ENCODE peak calls at places on chromosomes 12 and 14, in seven cellular contexts. N, G, E, A, M, Y and D are unnamed samples.

GRCh38 chr12:96876966-96877365 is 30.1 kb upstream of the NEDD1 start:
- DNase-seq in E (peak), A (no peak), N (no peak), G (no peak), M (no peak), Y (no peak), D (no peak)

GRCh38 chr12:113260636-113261300 is 39.5 kb downstream of the TPCN1 start:
- DNase-seq in E (no peak), N (no peak), M (no peak), G (no peak), Y (no peak), A (peak), D (no peak)

GRCh38 chr12:113185180-113186032 is at the start of the genes DDX54 and RITA1:
- DNase-seq in E (peak), M (peak), G (peak), Y (peak), N (peak), A (peak), D (peak)

GRCh38 chr12:86526060-86526595 is 269.9 kb upstream of the MGAT4C start:
- DNase-seq in A (no peak), N (no peak), Y (no peak), G (no peak), E (no peak), M (no peak), D (no peak)

GRCh38 chr12:102694913-102695312 is 214.6 kb upstream of the IGF1 start:
- DNase-seq in E (no peak), M (no peak), Y (no peak), N (no peak), A (no peak), G (no peak), D (no peak)

GRCh38 chr12:53224897-53225634 is 6.9 kb downstream of the RARG start:
- DNase-seq in A (no peak), N (no peak), G (no peak), M (no peak), Y (no peak), E (no peak), D (no peak)

GRCh38 chr12:47277972-47278448 is 198.3 kb upstream of the AMIGO2 start:
- DNase-seq in M (peak), G (no peak), E (peak), A (peak), N (no peak), Y (peak), D (no peak)

GRCh38 chr14:103973354-103973753 is 31.0 kb upstream of the RD3L start:
- DNase-seq in G (no peak), N (no peak), M (no peak), Y (peak), E (no peak), A (no peak), D (no peak)

GRCh38 chr12:127515941-127516340 is 751.0 kb upstream of the TMEM132C start:
- DNase-seq in E (peak), N (no peak), M (peak), A (no peak), Y (no peak), G (no peak), D (no peak)

GRCh38 chr12:76883151-76883550 is 4.3 kb upstream of the CSRP2 start:
- DNase-seq in M (peak), Y (peak), G (no peak), A (no peak), E (peak), N (no peak), D (no peak)

GRCh38 chr12:53476769-53477209 is 22.5 kb downstream of the MAP3K12 start:
- DNase-seq in M (peak), G (no peak), N (no peak), E (no peak), Y (peak), A (peak), D (no peak)

GRCh38 chr12:25496098-25496587 is 56.9 kb downstream of the LMNTD1 start:
- DNase-seq in A (peak), M (peak), N (no peak), Y (no peak), G (no peak), E (peak), D (no peak)

GRCh38 chr14:103511022-103511693 is 11.5 kb downstream of the CKB start:
- DNase-seq in M (no peak), A (peak), G (no peak), E (no peak), N (no peak), Y (no peak), D (no peak)

GRCh38 chr14:104561661-104562495 is 17.7 kb upstream of the C14orf180 start:
- DNase-seq in G (no peak), M (no peak), Y (no peak), A (no peak), E (no peak), N (no peak), D (no peak)

DNA sequence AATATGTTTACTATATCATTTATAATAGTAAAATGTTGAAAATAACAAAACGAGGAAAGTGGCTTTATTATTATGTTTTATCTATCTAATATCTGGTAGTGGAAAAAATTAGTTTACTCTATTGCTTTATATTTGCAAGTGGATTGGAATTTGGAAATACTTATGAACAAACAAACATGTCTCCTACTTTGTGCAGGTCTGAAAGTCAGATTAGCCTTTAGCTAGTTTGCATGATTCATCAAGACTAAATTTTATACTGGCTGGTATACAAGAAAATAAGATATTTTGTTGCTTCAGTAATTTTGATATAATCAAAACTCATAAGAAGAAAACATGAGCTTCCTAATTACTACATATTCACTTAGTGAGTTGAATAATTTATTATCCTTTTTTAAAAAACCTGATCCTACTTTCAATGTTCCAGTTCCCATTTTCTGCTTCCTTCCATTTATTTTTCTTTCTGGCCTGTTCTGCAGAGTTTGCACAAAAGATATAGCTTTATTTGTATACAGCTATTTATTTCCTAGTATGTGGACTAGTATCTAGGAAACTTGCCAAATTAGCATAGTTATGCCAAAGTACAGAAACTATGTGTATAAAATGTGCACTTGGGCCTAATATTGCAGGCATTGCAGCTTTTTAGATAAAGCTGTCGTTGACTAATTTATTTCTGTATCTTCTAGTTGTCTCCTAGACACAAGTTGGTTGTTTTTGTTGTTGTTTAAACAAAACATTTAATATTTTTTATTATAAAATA is 122.0 kb downstream of the AKAP6 start:
- DNase-seq in Y (no peak), M (peak), E (no peak), N (no peak), G (no peak), A (no peak), D (no peak)
- H3K23ac ChIP-seq in Y (no peak), M (no peak), E (no peak), N (no peak), G (no peak), A (no peak), D (no peak)

DNA sequence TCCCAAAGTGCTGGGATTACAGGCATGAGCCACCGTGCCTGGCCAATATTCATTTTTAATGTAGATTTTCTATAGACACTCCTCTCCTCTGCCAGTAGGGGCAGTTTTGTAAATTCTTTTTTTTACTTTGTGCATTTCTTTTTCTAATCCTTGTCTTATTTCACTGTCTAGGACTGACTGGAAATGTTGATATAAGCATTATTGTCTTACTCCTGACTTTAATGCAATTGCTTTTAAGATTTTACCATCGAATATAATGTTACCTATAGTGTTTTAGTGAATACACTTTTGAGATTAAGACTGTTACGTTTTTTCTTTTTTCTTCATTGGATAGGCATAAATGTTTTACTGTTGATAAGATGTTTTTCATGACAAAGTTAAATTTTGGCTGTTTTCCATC is 35.4 kb upstream of the EMP1 start:
- DNase-seq in M (no peak), A (no peak), G (no peak), E (no peak), Y (no peak), N (no peak), D (no peak)
- H2BK120ac ChIP-seq in M (no peak), A (no peak), G (no peak), E (no peak), Y (no peak), N (no peak), D (no peak)

DNA sequence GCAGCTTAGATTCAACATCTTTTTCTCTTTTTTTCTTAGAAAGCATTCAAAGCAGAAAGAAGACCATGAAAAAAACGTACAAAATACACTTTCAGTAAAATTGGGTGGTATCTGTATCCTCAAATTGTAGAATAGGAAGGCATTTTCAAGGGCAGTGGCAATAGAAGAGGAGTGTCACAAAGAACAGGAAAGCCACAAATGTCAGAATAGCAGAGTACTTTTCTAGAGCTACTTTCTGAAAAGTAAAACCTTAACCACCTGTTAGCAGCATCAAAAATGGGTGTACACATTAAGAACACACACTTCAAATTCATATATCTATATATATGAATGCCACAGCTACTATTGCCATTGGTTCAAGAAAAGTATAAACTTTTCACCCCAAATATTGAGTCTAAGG is 412.1 kb upstream of the DCN start:
- DNase-seq in A (no peak), G (no peak), N (no peak), M (no peak), Y (no peak), E (no peak), D (no peak)
- H3K23ac ChIP-seq in A (no peak), G (no peak), N (no peak), M (no peak), Y (no peak), E (no peak), D (no peak)

DNA sequence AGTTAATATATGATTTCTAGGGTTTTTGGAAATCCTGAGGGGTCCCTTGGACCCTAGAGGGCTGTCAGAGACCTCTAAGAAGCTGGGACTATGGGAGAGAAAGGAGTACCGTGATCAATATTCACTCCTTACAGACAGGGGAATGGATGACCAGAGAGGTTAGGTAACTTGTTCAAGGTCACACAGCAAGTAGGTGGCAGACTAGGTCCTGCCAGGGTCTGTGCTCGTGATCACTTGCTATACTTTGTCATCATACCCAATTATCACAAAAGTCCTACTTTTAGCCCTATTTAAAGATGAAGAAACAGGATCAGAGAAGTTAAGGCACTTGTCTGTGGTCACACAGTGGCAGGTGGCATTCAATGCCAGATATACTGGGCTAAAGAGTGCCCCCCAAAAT is 42.9 kb downstream of the WSCD2 start:
- DNase-seq in M (no peak), E (no peak), Y (no peak), N (no peak), A (no peak), G (no peak), D (no peak)
- H2BK120ac ChIP-seq in M (no peak), E (no peak), Y (no peak), N (no peak), A (no peak), G (peak), D (no peak)

GRCh38 chr12:132743831-132744230 is 17.8 kb downstream of the ANKLE2 start:
- DNase-seq in N (no peak), Y (no peak), M (no peak), E (no peak), A (no peak), G (no peak), D (no peak)

GRCh38 chr12:132747395-132747794 is 14.2 kb downstream of the ANKLE2 start:
- DNase-seq in A (no peak), G (no peak), N (no peak), Y (no peak), E (no peak), M (no peak), D (no peak)

GRCh38 chr12:132746621-132747020 is 15.0 kb downstream of the ANKLE2 start:
- DNase-seq in G (no peak), A (no peak), N (no peak), M (no peak), E (peak), Y (no peak), D (no peak)

GRCh38 chr12:132748319-132748718 is 13.3 kb downstream of the ANKLE2 start:
- DNase-seq in M (no peak), N (no peak), A (no peak), E (no peak), Y (no peak), G (no peak), D (no peak)

DNA sequence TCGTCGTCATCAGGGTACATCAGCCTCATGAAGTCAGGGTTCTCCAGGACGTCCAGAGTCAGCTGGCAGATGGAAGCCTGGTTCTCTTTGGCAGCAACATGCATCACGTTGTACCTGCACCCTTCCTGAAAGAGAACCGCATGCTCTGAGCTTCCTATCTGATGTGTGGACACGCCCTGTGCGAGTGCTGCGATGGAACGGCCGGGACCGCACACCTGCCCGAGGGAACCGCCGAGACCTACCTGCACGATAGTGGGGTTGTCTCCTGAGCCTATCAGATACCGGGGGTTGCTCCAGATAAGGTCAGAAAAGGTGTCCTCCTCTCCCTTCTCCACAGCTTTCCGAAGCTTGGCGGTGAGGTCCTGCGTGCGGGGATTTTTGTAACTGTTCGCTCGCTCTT is 13.7 kb downstream of the ANKLE2 start:
- DNase-seq in M (no peak), E (no peak), A (no peak), Y (no peak), G (no peak), N (no peak), D (no peak)
- H3K23ac ChIP-seq in M (no peak), E (no peak), A (no peak), Y (no peak), G (no peak), N (no peak), D (no peak)

GRCh38 chr12:31622038-31622437 is 31.1 kb upstream of the DENND5B start:
- DNase-seq in M (no peak), A (no peak), E (no peak), N (no peak), G (no peak), Y (no peak), D (no peak)
- H2BK120ac ChIP-seq in M (no peak), A (no peak), E (no peak), N (no peak), G (no peak), Y (no peak), D (no peak)

DNA sequence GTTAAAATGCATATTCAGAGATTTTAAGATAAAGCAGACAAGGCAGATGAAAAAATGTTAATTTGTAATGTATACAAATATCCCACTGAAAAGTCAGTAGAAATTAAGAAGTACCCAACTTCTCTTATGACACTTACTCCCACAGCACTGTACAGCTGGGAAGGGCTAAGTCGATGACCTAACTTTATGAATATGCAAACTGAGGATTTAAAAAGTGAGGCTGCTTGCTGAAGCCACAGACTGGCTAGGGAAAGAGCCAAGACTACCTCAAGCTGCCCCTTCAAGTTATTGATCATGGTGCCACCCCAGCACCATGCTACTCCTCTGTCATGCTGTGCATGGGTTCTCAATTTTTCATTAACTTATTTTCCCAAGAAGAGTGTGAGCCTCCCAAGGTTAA is 17.0 kb downstream of the PPM1H start:
- DNase-seq in E (peak), Y (no peak), N (no peak), M (no peak), A (no peak), G (no peak), D (no peak)
- H3K23ac ChIP-seq in E (no peak), Y (no peak), N (no peak), M (no peak), A (no peak), G (no peak), D (no peak)

GRCh38 chr12:117212563-117213190 is 22.4 kb upstream of the FBXO21 start:
- DNase-seq in Y (peak), E (peak), M (peak), G (peak), N (peak), A (peak), D (peak)

GRCh38 chr12:117208206-117208605 is 17.9 kb upstream of the FBXO21 start:
- DNase-seq in E (no peak), M (no peak), G (no peak), N (no peak), Y (no peak), A (no peak), D (no peak)

GRCh38 chr12:117209626-117210025 is 19.4 kb upstream of the FBXO21 start:
- DNase-seq in N (no peak), Y (no peak), G (no peak), E (no peak), M (no peak), A (no peak), D (no peak)

GRCh38 chr12:117208811-117209455 is 18.7 kb upstream of the FBXO21 start:
- DNase-seq in N (no peak), M (no peak), E (no peak), G (no peak), Y (no peak), A (peak), D (no peak)

DNA sequence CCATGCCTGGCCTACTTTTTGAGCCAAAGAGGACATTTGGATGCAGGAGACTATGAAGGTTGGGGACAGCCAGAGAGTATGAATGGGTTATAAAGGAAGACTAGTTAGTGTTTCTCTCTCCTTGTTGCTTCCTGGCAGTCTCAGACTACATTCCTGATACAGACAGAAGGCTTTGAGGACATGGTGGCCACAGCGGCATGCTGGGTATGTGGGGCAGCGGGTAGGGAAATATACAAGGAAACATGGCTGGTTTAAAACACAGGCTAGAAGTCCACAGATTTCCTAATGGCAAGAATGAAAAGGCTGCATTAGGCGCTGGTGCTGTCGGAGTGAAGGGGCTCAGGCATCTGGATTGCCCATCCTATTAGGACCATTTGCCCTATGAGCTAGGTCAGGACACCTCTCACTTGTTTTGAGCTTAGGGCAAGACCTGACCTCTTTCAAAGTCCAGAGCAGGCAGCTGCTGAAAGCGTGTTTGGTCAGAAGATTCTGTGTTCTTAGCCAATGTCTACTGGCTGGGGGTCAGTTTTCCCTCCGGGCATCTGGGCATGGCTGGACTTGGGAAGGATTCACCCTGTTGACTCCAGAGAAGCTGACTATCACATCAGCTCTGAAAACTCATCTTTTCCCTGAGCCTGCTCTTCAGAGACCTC is 20.1 kb upstream of the FBXO21 start:
- DNase-seq in Y (no peak), N (no peak), A (peak), E (no peak), G (no peak), M (no peak), D (no peak)
- H2BK120ac ChIP-seq in Y (no peak), N (no peak), A (no peak), E (no peak), G (no peak), M (no peak), D (no peak)

GRCh38 chr14:24299255-24300191 is at the start of the genes DHRS1 and NOP9:
- DNase-seq in A (peak), M (peak), E (peak), Y (peak), N (peak), G (peak), D (peak)
- H3K23ac ChIP-seq in A (peak), M (peak), E (peak), Y (peak), N (no peak), G (no peak), D (no peak)

GRCh38 chr14:56809262-56810215 is 740 bp downstream of the OTX2 start:
- DNase-seq in E (no peak), G (peak), M (no peak), A (no peak), N (no peak), Y (no peak), D (no peak)
- H2BK120ac ChIP-seq in E (no peak), G (peak), M (no peak), A (no peak), N (no peak), Y (no peak), D (peak)